ENCODE peak calls at places on chromosomes 12 and 14, in ten cellular contexts. O is MCF 10A, Z is progenitor cell of endocrine pancreas, F is fibroblast of the aortic adventitia, H is HFFc6, K is thoracic aorta, G is lung, P is coronary artery, Q is type B pancreatic cell, B is right atrium auricular region. A is an unnamed sample.

GRCh38 chr12:117118838-117119591 is 19.8 kb upstream of the TESC start:
- DNase-seq in H (no peak), Z (no peak), O (no peak), P (no peak), F (no peak), Q (no peak), B (no peak), K (no peak), G (no peak), A (no peak)

GRCh38 chr12:52372216-52373154 is 5.2 kb upstream of the KRT85 start:
- DNase-seq in Q (peak; percentile 82), P (peak; percentile 87), G (peak; percentile 83), K (no peak), H (peak; percentile 83), Z (peak; percentile 71), O (peak; percentile 86), F (peak; percentile 93), B (peak; percentile 88), A (peak; percentile 85)

GRCh38 chr12:27081668-27082091 is 698 bp downstream of the C12orf71 start:
- DNase-seq in Q (no peak), K (no peak), F (peak; percentile 32), B (no peak), H (no peak), G (no peak), O (peak; percentile 92), P (no peak), Z (no peak), A (no peak)

GRCh38 chr14:58216544-58216943 is 16.6 kb downstream of the ACTR10 start:
- DNase-seq in F (no peak), Q (no peak), G (no peak), B (no peak), H (no peak), P (no peak), Z (no peak), O (no peak), K (no peak), A (no peak)

GRCh38 chr12:40226652-40227051 is 1.9 kb downstream of the LRRK2 start:
- DNase-seq in H (peak; percentile 60), Q (no peak), F (peak; percentile 93), Z (no peak), G (peak; percentile 64), B (peak; percentile 85), O (peak; percentile 87), K (peak; percentile 36), P (peak; percentile 85), A (peak; percentile 6)

GRCh38 chr12:154058-154457 is 59.9 kb downstream of the SLC6A12 start:
- DNase-seq in G (no peak), P (no peak), Z (no peak), K (no peak), O (no peak), B (no peak), F (no peak), Q (no peak), H (no peak), A (no peak)

GRCh38 chr14:52075371-52075770 is 6.5 kb upstream of the NID2 start:
- DNase-seq in K (no peak), O (no peak), Q (no peak), F (no peak), B (no peak), H (no peak), Z (no peak), P (no peak), G (no peak), A (no peak)

GRCh38 chr14:102241147-102241546 is 63.8 kb downstream of the MOK start:
- DNase-seq in Z (no peak), F (no peak), K (no peak), H (no peak), G (no peak), Q (no peak), O (no peak), P (no peak), B (no peak), A (no peak)

GRCh38 chr12:3122841-3123678 is 45.9 kb downstream of the TSPAN9 start:
- DNase-seq in Q (no peak), H (peak; percentile 90), K (peak; percentile 49), G (peak; percentile 40), F (peak; percentile 59), P (no peak), B (peak; percentile 71), O (peak; percentile 89), Z (no peak), A (no peak)

GRCh38 chr14:99125616-99126431 is 146.2 kb downstream of the BCL11B start:
- DNase-seq in H (no peak), Q (no peak), O (peak; percentile 56), G (peak; percentile 22), B (peak; percentile 26), Z (no peak), P (no peak), F (no peak), K (no peak), A (no peak)

GRCh38 chr12:49309361-49309760 is 13.7 kb upstream of the TROAP start:
- DNase-seq in Z (no peak), P (no peak), B (no peak), K (no peak), O (no peak), Q (no peak), F (no peak), G (no peak), H (no peak), A (no peak)

GRCh38 chr14:104332634-104333270 is 194.4 kb downstream of the KIF26A start:
- DNase-seq in P (peak; percentile 49), K (no peak), F (no peak), O (no peak), B (no peak), G (no peak), Q (no peak), H (no peak), Z (no peak), A (no peak)

GRCh38 chr12:91139981-91140659 is 28.8 kb upstream of the LUM start:
- DNase-seq in Z (no peak), P (no peak), G (no peak), O (peak; percentile 72), Q (no peak), K (no peak), H (peak; percentile 94), B (no peak), F (peak; percentile 97), A (no peak)

GRCh38 chr12:31961137-31961536 is 1.9 kb downstream of the RESF1 start:
- DNase-seq in Q (no peak), O (no peak), G (no peak), H (no peak), F (no peak), B (no peak), Z (no peak), K (no peak), P (no peak), A (no peak)

GRCh38 chr12:6607751-6608591 is 792 bp upstream of the CHD4 start:
- DNase-seq in O (peak; percentile 92), K (peak; percentile 48), Z (no peak), G (peak; percentile 59), B (peak; percentile 69), P (no peak), H (peak; percentile 29), F (peak; percentile 46), Q (no peak), A (peak; percentile 73)

GRCh38 chr14:42222924-42223471 is 616.3 kb downstream of the LRFN5 start:
- DNase-seq in G (no peak), K (no peak), Q (no peak), H (no peak), F (peak; percentile 79), Z (no peak), O (peak; percentile 70), P (no peak), B (no peak), A (peak; percentile 20)

GRCh38 chr12:110699591-110700445 is 10.9 kb upstream of the HVCN1 start:
- DNase-seq in O (no peak), Z (no peak), P (no peak), K (no peak), Q (no peak), B (no peak), H (no peak), F (no peak), G (no peak), A (no peak)
- TF ChIP-seq CTCF in O (no peak), Z (no peak), P (no peak), K (no peak), Q (no peak), B (peak; percentile 57), H (no peak), F (no peak), G (no peak), A (no peak)

GRCh38 chr12:63802012-63802608 is 22.4 kb downstream of the RXYLT1 start:
- DNase-seq in F (peak; percentile 56), G (no peak), P (no peak), H (peak; percentile 29), O (peak; percentile 23), K (no peak), Q (no peak), Z (no peak), B (no peak), A (peak; percentile 21)
- TF ChIP-seq CTCF in F (peak; percentile 57), G (peak; percentile 35), P (peak; percentile 54), H (peak; percentile 85), O (peak; percentile 59), K (peak; percentile 63), Q (peak; percentile 76), Z (peak; percentile 65), B (peak; percentile 71), A (no peak)

DNA sequence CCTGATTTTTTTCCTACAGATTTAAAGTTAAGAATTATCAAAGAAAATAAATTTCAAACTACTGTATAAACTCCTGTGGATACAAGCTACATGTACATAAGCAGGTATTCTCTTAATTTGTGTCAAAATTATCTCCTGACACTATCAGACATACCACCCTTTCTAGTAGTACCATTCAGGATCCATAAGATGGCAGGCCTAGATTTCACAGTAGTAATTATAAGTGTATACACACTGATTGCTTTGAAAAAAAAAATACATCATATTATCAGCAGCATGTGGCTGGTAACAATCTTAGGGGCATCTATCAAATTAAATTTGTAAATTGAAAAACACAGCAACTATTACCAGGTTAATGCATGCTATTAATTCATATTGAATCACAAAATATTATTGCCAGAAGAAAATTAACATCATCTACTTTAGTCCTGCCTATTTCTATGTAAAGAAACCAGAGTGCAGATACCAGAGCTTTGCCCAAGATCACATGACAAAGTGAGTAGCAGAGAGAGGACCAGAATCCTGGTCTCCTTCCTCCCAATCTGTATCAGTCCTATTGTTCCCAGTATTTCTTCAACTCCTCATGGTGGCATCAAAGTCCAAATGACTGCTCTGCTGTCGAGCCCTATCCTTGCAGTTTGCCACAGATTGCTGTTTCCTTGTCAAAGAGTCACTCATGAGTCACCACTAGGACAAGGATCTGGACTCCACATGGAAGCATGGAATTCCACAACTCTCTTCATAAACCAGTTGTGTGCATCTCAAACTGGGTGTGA is 27.7 kb upstream of the CALM1 start:
- DNase-seq in O (peak; percentile 21), K (no peak), Z (no peak), B (no peak), Q (no peak), H (peak; percentile 51), P (no peak), G (no peak), F (no peak), A (no peak)
- TF ChIP-seq CTCF in O (peak; percentile 12), K (no peak), Z (no peak), B (no peak), Q (no peak), H (no peak), P (no peak), G (no peak), F (no peak), A (no peak)

DNA sequence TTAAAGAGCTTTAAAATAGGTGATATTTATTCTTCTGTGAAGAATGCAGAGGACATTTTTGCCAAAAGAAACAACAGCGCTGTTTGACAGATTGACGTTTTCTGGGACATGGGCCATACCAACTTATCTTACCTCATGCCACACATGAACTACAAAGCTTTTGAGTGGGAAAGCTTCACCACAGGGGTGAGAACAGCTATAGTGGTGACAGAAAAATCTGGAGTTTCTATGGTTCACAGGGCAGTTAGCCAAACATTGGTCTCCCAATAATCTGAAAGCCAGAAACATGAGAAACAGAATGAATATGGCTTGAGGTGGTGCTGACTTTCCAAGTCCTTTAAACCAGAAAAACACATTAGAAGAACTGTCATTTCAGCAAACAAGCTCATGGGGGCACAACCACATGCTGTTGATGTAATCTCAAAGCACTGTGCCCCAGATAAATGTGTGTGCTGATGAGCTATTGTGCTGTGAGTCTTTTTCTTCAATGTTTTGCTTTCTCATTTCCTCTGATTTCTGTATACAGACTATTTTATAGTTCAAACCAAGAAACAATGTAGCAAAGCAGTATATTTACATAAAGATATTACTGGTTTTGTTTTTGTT is 905.4 kb downstream of the SLC16A7 start:
- DNase-seq in B (no peak), P (no peak), F (peak; percentile 34), G (no peak), O (peak; percentile 41), K (no peak), Q (no peak), H (no peak), Z (no peak), A (no peak)
- TF ChIP-seq CTCF in B (no peak), P (no peak), F (no peak), G (no peak), O (peak; percentile 25), K (no peak), Q (no peak), H (no peak), Z (no peak), A (no peak)

A was measured in GM20000.